ENCODE peak calls at places on chromosome 9, in ten cellular contexts. One of them, this sample, is unnamed.

GRCh38 chr9:86639899-86640379 is 285.7 kb upstream of the TUT7 start:
- DNase-seq in activated CD4-positive, CD25-positive, alpha-beta regulatory T cell treated with anti-CD3 and anti-CD28 coated beads, Interleukin-2, amount 50 U/mL, for 72 hours: no peak
- DNase-seq in RWPE1: no peak
- DNase-seq in fibroblast of mammary gland: no peak
- DNase-seq in mucosa of gallbladder: no peak
- DNase-seq in T-cell: no peak
- DNase-seq in foreskin keratinocyte: peak; percentile 19
- DNase-seq in NCI-H1694 treated with DMSO at 0.1 percent for 48 hours: no peak
- DNase-seq in upper lobe of right lung: no peak
- DNase-seq in germinal center: no peak
- DNase-seq in this sample: no peak

GRCh38 chr9:73806876-73807275 is 655.2 kb downstream of the ANXA1 start:
- DNase-seq in activated CD4-positive, CD25-positive, alpha-beta regulatory T cell treated with anti-CD3 and anti-CD28 coated beads, Interleukin-2, amount 50 U/mL, for 72 hours: no peak
- DNase-seq in RWPE1: no peak
- DNase-seq in fibroblast of mammary gland: no peak
- DNase-seq in mucosa of gallbladder: no peak
- DNase-seq in T-cell: no peak
- DNase-seq in foreskin keratinocyte: no peak
- DNase-seq in NCI-H1694 treated with DMSO at 0.1 percent for 48 hours: no peak
- DNase-seq in upper lobe of right lung: no peak
- DNase-seq in germinal center: no peak
- DNase-seq in this sample: no peak

GRCh38 chr9:134888603-134889195 is 8.1 kb downstream of the FCN2 start:
- DNase-seq in activated CD4-positive, CD25-positive, alpha-beta regulatory T cell treated with anti-CD3 and anti-CD28 coated beads, Interleukin-2, amount 50 U/mL, for 72 hours: no peak
- DNase-seq in RWPE1: no peak
- DNase-seq in fibroblast of mammary gland: no peak
- DNase-seq in mucosa of gallbladder: no peak
- DNase-seq in T-cell: no peak
- DNase-seq in foreskin keratinocyte: no peak
- DNase-seq in NCI-H1694 treated with DMSO at 0.1 percent for 48 hours: no peak
- DNase-seq in upper lobe of right lung: peak; percentile 40
- DNase-seq in germinal center: no peak
- DNase-seq in this sample: no peak

GRCh38 chr9:122334916-122335315 is 35.9 kb upstream of the PTGS1 start:
- DNase-seq in activated CD4-positive, CD25-positive, alpha-beta regulatory T cell treated with anti-CD3 and anti-CD28 coated beads, Interleukin-2, amount 50 U/mL, for 72 hours: no peak
- DNase-seq in RWPE1: no peak
- DNase-seq in fibroblast of mammary gland: peak; percentile 51
- DNase-seq in mucosa of gallbladder: no peak
- DNase-seq in T-cell: no peak
- DNase-seq in foreskin keratinocyte: no peak
- DNase-seq in NCI-H1694 treated with DMSO at 0.1 percent for 48 hours: no peak
- DNase-seq in upper lobe of right lung: no peak
- DNase-seq in germinal center: no peak
- DNase-seq in this sample: no peak

GRCh38 chr9:105503873-105504272 is 54.1 kb upstream of the FKTN start:
- DNase-seq in activated CD4-positive, CD25-positive, alpha-beta regulatory T cell treated with anti-CD3 and anti-CD28 coated beads, Interleukin-2, amount 50 U/mL, for 72 hours: no peak
- DNase-seq in RWPE1: no peak
- DNase-seq in fibroblast of mammary gland: peak; percentile 21
- DNase-seq in mucosa of gallbladder: no peak
- DNase-seq in T-cell: no peak
- DNase-seq in foreskin keratinocyte: peak; percentile 26
- DNase-seq in NCI-H1694 treated with DMSO at 0.1 percent for 48 hours: no peak
- DNase-seq in upper lobe of right lung: no peak
- DNase-seq in germinal center: no peak
- DNase-seq in this sample: no peak

GRCh38 chr9:129726322-129727160 is 26.3 kb downstream of the PTGES start:
- DNase-seq in activated CD4-positive, CD25-positive, alpha-beta regulatory T cell treated with anti-CD3 and anti-CD28 coated beads, Interleukin-2, amount 50 U/mL, for 72 hours: peak; percentile 61
- DNase-seq in RWPE1: peak; percentile 92
- DNase-seq in fibroblast of mammary gland: peak; percentile 83
- DNase-seq in mucosa of gallbladder: peak; percentile 60
- DNase-seq in T-cell: peak; percentile 26
- DNase-seq in foreskin keratinocyte: peak; percentile 26
- DNase-seq in NCI-H1694 treated with DMSO at 0.1 percent for 48 hours: peak; percentile 70
- DNase-seq in upper lobe of right lung: peak; percentile 77
- DNase-seq in germinal center: peak; percentile 80
- DNase-seq in this sample: peak; percentile 96

GRCh38 chr9:133382507-133383141 is 6.5 kb downstream of the STKLD1 start:
- DNase-seq in activated CD4-positive, CD25-positive, alpha-beta regulatory T cell treated with anti-CD3 and anti-CD28 coated beads, Interleukin-2, amount 50 U/mL, for 72 hours: no peak
- DNase-seq in RWPE1: no peak
- DNase-seq in fibroblast of mammary gland: no peak
- DNase-seq in mucosa of gallbladder: no peak
- DNase-seq in T-cell: no peak
- DNase-seq in foreskin keratinocyte: no peak
- DNase-seq in NCI-H1694 treated with DMSO at 0.1 percent for 48 hours: no peak
- DNase-seq in upper lobe of right lung: no peak
- DNase-seq in germinal center: no peak
- DNase-seq in this sample: no peak

GRCh38 chr9:131826966-131827525 is 87.2 kb upstream of the RAPGEF1 start:
- DNase-seq in activated CD4-positive, CD25-positive, alpha-beta regulatory T cell treated with anti-CD3 and anti-CD28 coated beads, Interleukin-2, amount 50 U/mL, for 72 hours: no peak
- DNase-seq in RWPE1: peak; percentile 76
- DNase-seq in fibroblast of mammary gland: no peak
- DNase-seq in mucosa of gallbladder: no peak
- DNase-seq in T-cell: no peak
- DNase-seq in foreskin keratinocyte: peak; percentile 82
- DNase-seq in NCI-H1694 treated with DMSO at 0.1 percent for 48 hours: no peak
- DNase-seq in upper lobe of right lung: no peak
- DNase-seq in germinal center: no peak
- DNase-seq in this sample: no peak

GRCh38 chr9:15104826-15105420 is 194.7 kb upstream of the FREM1 start:
- DNase-seq in activated CD4-positive, CD25-positive, alpha-beta regulatory T cell treated with anti-CD3 and anti-CD28 coated beads, Interleukin-2, amount 50 U/mL, for 72 hours: no peak
- DNase-seq in RWPE1: peak; percentile 18
- DNase-seq in fibroblast of mammary gland: peak; percentile 47
- DNase-seq in mucosa of gallbladder: peak; percentile 24
- DNase-seq in T-cell: peak; percentile 6
- DNase-seq in foreskin keratinocyte: peak; percentile 26
- DNase-seq in NCI-H1694 treated with DMSO at 0.1 percent for 48 hours: peak; percentile 70
- DNase-seq in upper lobe of right lung: no peak
- DNase-seq in germinal center: peak; percentile 8
- DNase-seq in this sample: peak; percentile 37

GRCh38 chr9:82512724-82513123 is 524.2 kb downstream of the SPATA31D1 start:
- DNase-seq in activated CD4-positive, CD25-positive, alpha-beta regulatory T cell treated with anti-CD3 and anti-CD28 coated beads, Interleukin-2, amount 50 U/mL, for 72 hours: no peak
- DNase-seq in RWPE1: no peak
- DNase-seq in fibroblast of mammary gland: peak; percentile 3
- DNase-seq in mucosa of gallbladder: no peak
- DNase-seq in T-cell: no peak
- DNase-seq in foreskin keratinocyte: no peak
- DNase-seq in NCI-H1694 treated with DMSO at 0.1 percent for 48 hours: no peak
- DNase-seq in upper lobe of right lung: no peak
- DNase-seq in germinal center: no peak
- DNase-seq in this sample: no peak

GRCh38 chr9:113542741-113543140 is 79.2 kb downstream of the RGS3 start:
- DNase-seq in activated CD4-positive, CD25-positive, alpha-beta regulatory T cell treated with anti-CD3 and anti-CD28 coated beads, Interleukin-2, amount 50 U/mL, for 72 hours: no peak
- DNase-seq in RWPE1: no peak
- DNase-seq in fibroblast of mammary gland: no peak
- DNase-seq in mucosa of gallbladder: no peak
- DNase-seq in T-cell: no peak
- DNase-seq in foreskin keratinocyte: no peak
- DNase-seq in NCI-H1694 treated with DMSO at 0.1 percent for 48 hours: no peak
- DNase-seq in upper lobe of right lung: no peak
- DNase-seq in germinal center: no peak
- DNase-seq in this sample: no peak

GRCh38 chr9:65432051-65432450 is 147.0 kb upstream of the FOXD4L5 start:
- DNase-seq in activated CD4-positive, CD25-positive, alpha-beta regulatory T cell treated with anti-CD3 and anti-CD28 coated beads, Interleukin-2, amount 50 U/mL, for 72 hours: no peak
- DNase-seq in RWPE1: no peak
- DNase-seq in fibroblast of mammary gland: no peak
- DNase-seq in mucosa of gallbladder: no peak
- DNase-seq in T-cell: no peak
- DNase-seq in foreskin keratinocyte: no peak
- DNase-seq in NCI-H1694 treated with DMSO at 0.1 percent for 48 hours: no peak
- DNase-seq in upper lobe of right lung: no peak
- DNase-seq in germinal center: no peak
- DNase-seq in this sample: no peak

GRCh38 chr9:89144242-89144641 is 34.4 kb downstream of the SHC3 start:
- DNase-seq in activated CD4-positive, CD25-positive, alpha-beta regulatory T cell treated with anti-CD3 and anti-CD28 coated beads, Interleukin-2, amount 50 U/mL, for 72 hours: no peak
- DNase-seq in RWPE1: no peak
- DNase-seq in fibroblast of mammary gland: no peak
- DNase-seq in mucosa of gallbladder: no peak
- DNase-seq in T-cell: no peak
- DNase-seq in foreskin keratinocyte: no peak
- DNase-seq in NCI-H1694 treated with DMSO at 0.1 percent for 48 hours: no peak
- DNase-seq in upper lobe of right lung: no peak
- DNase-seq in germinal center: no peak
- DNase-seq in this sample: no peak

GRCh38 chr9:114112325-114112724 is 13.2 kb upstream of the KIF12 start:
- DNase-seq in activated CD4-positive, CD25-positive, alpha-beta regulatory T cell treated with anti-CD3 and anti-CD28 coated beads, Interleukin-2, amount 50 U/mL, for 72 hours: no peak
- DNase-seq in RWPE1: no peak
- DNase-seq in fibroblast of mammary gland: peak; percentile 24
- DNase-seq in mucosa of gallbladder: no peak
- DNase-seq in T-cell: no peak
- DNase-seq in foreskin keratinocyte: no peak
- DNase-seq in NCI-H1694 treated with DMSO at 0.1 percent for 48 hours: no peak
- DNase-seq in upper lobe of right lung: peak; percentile 13
- DNase-seq in germinal center: no peak
- DNase-seq in this sample: peak; percentile 30